ENCODE peak calls at places on chromosome 4, in four cellular contexts. R is SK-N-SH, U is suprapubic skin, D is HCT116. F is an unnamed sample.
A peak's percentile ranks its signal among the peaks of the same experiment; 100 is the strongest.

GRCh38 chr4:153143527-153144348 is 60.5 kb upstream of the TRIM2 start:
- DNase-seq in D (peak; percentile 51), U (no peak), R (peak; percentile 82), F (no peak)

GRCh38 chr4:173167793-173168395 is 717 bp upstream of the GALNT7 start:
- DNase-seq in D (peak; percentile 52), R (peak; percentile 63), U (peak; percentile 82), F (peak; percentile 26)

GRCh38 chr4:94605241-94605640 is 152.5 kb upstream of the BMPR1B start:
- DNase-seq in R (no peak), U (no peak), D (no peak), F (no peak)

GRCh38 chr4:82515705-82516104 is 46.1 kb downstream of the TMEM150C start:
- DNase-seq in D (no peak), R (no peak), U (no peak), F (peak; percentile 60)

GRCh38 chr4:81682492-81682891 is 210.8 kb upstream of the RASGEF1B start:
- DNase-seq in R (no peak), U (no peak), D (no peak), F (no peak)

GRCh38 chr4:184448828-184449227 is 25.5 kb downstream of the IRF2 start:
- DNase-seq in R (no peak), U (no peak), D (no peak), F (no peak)

GRCh38 chr4:154908168-154908567 is 127.1 kb downstream of the RBM46 start:
- DNase-seq in R (no peak), U (no peak), D (no peak), F (no peak)

GRCh38 chr4:98749206-98749605 is 90.8 kb upstream of the TSPAN5 start:
- DNase-seq in D (no peak), U (no peak), R (no peak), F (no peak)

GRCh38 chr4:150583287-150584197 is 1.6 kb downstream of the MAB21L2 start:
- DNase-seq in U (no peak), R (peak; percentile 59), D (no peak), F (no peak)

GRCh38 chr4:7901274-7901845 is 38.3 kb downstream of the AFAP1 start:
- DNase-seq in D (no peak), U (no peak), R (peak; percentile 42), F (no peak)

GRCh38 chr4:187732524-187732923 is 263.0 kb upstream of the ZFP42 start:
- DNase-seq in U (no peak), D (no peak), R (no peak), F (no peak)

GRCh38 chr4:147407261-147408045 is 73.4 kb upstream of the EDNRA start:
- DNase-seq in D (peak; percentile 16), R (no peak), U (no peak), F (no peak)

GRCh38 chr4:101356928-101357327 is 9.6 kb upstream of the PPP3CA start:
- DNase-seq in R (peak; percentile 8), U (no peak), D (peak; percentile 73), F (no peak)

GRCh38 chr4:104591505-104591904 is 96.8 kb upstream of the CXXC4 start:
- DNase-seq in R (no peak), D (no peak), U (no peak), F (no peak)

GRCh38 chr4:158255727-158256324 is 45.5 kb downstream of the TMEM144 start:
- DNase-seq in U (no peak), D (peak; percentile 36), R (peak; percentile 34), F (peak; percentile 9)

GRCh38 chr4:181528570-181529184 is 714.5 kb upstream of the TENM3 start:
- DNase-seq in U (no peak), D (peak; percentile 54), R (peak; percentile 55), F (peak; percentile 23)

GRCh38 chr4:102533916-102534315 is 32.8 kb downstream of the NFKB1 start:
- DNase-seq in D (no peak), R (no peak), U (no peak), F (no peak)

GRCh38 chr4:140567722-140568121 is 1.0 kb downstream of the UCP1 start:
- DNase-seq in D (no peak), R (peak; percentile 32), U (no peak), F (no peak)

GRCh38 chr4:7415927-7416686 is 18.6 kb downstream of the PSAPL1 start:
- DNase-seq in R (no peak), D (no peak), U (peak; percentile 38), F (no peak)

GRCh38 chr4:146930673-146931072 is 15.0 kb downstream of the TTC29 start:
- DNase-seq in R (no peak), D (no peak), U (no peak), F (no peak)

GRCh38 chr4:186037692-186038658 is 31.0 kb upstream of the TLR3 start:
- DNase-seq in R (peak; percentile 61), D (peak; percentile 79), U (no peak), F (peak; percentile 67)

GRCh38 chr4:13547563-13548041 is 3.3 kb upstream of the NKX3-2 start:
- DNase-seq in U (no peak), R (peak; percentile 56), D (no peak), F (no peak)

GRCh38 chr4:7151668-7152227 is 40.6 kb upstream of the SORCS2 start:
- DNase-seq in R (peak; percentile 74), U (no peak), D (no peak), F (no peak)

GRCh38 chr4:73668806-73669205 is 48.6 kb upstream of the RASSF6 start:
- DNase-seq in D (no peak), R (no peak), U (no peak), F (no peak)

GRCh38 chr4:28357985-28358384 is 1497.3 kb downstream of the STIM2 start:
- DNase-seq in U (no peak), R (no peak), D (peak; percentile 7), F (no peak)

GRCh38 chr4:142721187-142721586 is 124.9 kb downstream of the INPP4B start:
- DNase-seq in R (no peak), D (no peak), U (no peak), F (no peak)

GRCh38 chr4:183821090-183821853 is 83.8 kb upstream of the STOX2 start:
- DNase-seq in R (no peak), D (no peak), U (no peak), F (no peak)

GRCh38 chr4:169031392-169031791 is 21.3 kb upstream of the CBR4 start:
- DNase-seq in R (no peak), U (no peak), D (no peak), F (no peak)

GRCh38 chr4:17315459-17315858 is 196.4 kb downstream of the QDPR start:
- DNase-seq in D (no peak), R (no peak), U (no peak), F (no peak)

GRCh38 chr4:2259541-2260267 is 2.2 kb downstream of the MXD4 start:
- DNase-seq in D (no peak), U (peak; percentile 76), R (no peak), F (no peak)

GRCh38 chr4:2261853-2262144 is at the start of gene MXD4:
- DNase-seq in D (no peak), U (no peak), R (no peak), F (no peak)

GRCh38 chr4:2262145-2262943 is 435 bp upstream of the MXD4 start:
- DNase-seq in D (peak; percentile 97), R (peak; percentile 98), U (peak; percentile 100), F (peak; percentile 100)

GRCh38 chr4:2260336-2261109 is 1.4 kb downstream of the MXD4 start:
- DNase-seq in U (peak; percentile 82), R (no peak), D (no peak), F (no peak)

DNA sequence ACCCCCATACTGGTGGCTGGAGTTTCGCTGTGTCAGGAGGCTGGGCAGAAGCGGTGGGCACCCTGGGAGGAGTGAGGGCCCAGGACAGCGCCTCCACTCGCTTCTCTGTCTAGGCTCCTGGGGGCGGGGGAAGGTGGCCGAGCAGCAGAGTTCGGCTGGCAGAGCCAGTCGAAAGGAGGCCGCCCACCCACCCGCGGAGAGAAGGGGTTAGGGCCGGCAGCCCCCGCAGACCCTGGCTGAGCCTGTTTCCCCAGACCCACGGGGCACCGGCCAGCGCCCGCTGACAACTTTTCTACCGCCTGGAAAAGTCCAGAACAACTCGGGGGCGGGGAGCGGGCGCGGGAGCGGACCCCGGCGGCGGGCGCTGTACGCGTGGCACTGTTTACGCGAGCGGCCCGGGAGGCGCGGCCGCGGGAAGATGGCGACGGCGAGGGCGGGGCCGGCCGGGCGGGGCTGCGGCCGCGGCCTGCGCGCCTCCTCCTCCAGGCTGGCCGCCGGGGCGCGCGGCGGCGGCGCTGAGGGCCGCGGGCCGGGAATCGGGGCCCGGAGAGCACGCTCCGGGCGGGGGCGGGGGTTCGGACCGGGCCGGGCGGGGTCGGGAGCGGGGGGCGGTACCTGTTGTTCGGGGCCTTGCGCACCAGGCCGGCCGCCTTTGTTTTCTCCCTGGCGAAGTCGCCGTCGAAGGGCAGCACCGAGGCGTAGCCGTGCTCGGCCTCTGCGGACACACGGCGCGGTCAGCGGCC is 628 bp downstream of the MXD4 start:
- DNase-seq in D (no peak), R (peak; percentile 88), U (peak; percentile 79), F (no peak)
- TF ChIP-seq POLR2AphosphoS5 in D (peak; percentile 48), R (no peak), U (no peak), F (peak; percentile 9)

GRCh38 chr4:75048208-75048879 is 115.4 kb downstream of the PARM1 start:
- DNase-seq in D (no peak), U (no peak), R (peak; percentile 7), F (no peak)
- TF ChIP-seq CTCF in D (peak; percentile 56), U (no peak), R (peak; percentile 51), F (no peak)

GRCh38 chr4:23477905-23478304 is 411.9 kb downstream of the PPARGC1A start:
- DNase-seq in R (no peak), U (no peak), D (no peak), F (no peak)
- TF ChIP-seq POLR2AphosphoS5 in R (no peak), U (no peak), D (no peak), F (no peak)

GRCh38 chr4:174198396-174199179 is 84.9 kb downstream of the FBXO8 start:
- DNase-seq in R (peak; percentile 51), D (no peak), U (no peak), F (no peak)

GRCh38 chr4:174199735-174200134 is 83.7 kb downstream of the FBXO8 start:
- DNase-seq in D (no peak), U (no peak), R (no peak), F (no peak)

GRCh38 chr4:174204194-174204831 is 79.2 kb downstream of the FBXO8 start:
- DNase-seq in U (no peak), D (no peak), R (peak; percentile 50), F (no peak)

GRCh38 chr4:174207370-174207769 is 76.1 kb downstream of the FBXO8 start:
- DNase-seq in R (peak; percentile 40), D (no peak), U (no peak), F (no peak)

DNA sequence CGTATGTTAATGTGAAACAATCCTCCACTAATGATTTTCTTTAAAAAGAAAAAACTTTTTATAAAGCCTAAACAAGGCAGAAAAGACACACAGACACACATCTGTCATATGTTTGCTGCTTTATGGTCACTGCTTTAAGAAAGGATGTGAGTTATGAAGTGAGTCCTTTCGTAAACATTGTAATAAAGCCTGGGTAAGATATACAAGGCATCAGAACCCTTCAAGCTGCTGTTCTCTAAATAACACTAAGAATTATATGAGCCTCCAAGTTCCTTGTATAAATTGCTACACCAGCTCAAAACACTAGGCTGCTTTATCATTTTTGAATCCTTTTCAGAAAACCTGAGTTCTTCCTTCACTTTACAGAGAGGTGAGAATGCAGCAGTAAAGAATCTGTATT is 81.6 kb downstream of the FBXO8 start:
- DNase-seq in D (no peak), R (no peak), U (no peak), F (no peak)
- TF ChIP-seq CTCF in D (no peak), R (no peak), U (no peak), F (no peak)

GRCh38 chr4:55947912-55948725 is 626 bp upstream of the CEP135 start:
- DNase-seq in R (peak; percentile 8), U (no peak), D (peak; percentile 28), F (no peak)
- TF ChIP-seq POLR2AphosphoS5 in R (no peak), U (no peak), D (no peak), F (no peak)

F was measured in prostate gland.